ENCODE peak calls at places on chromosomes 3 and 15, in seven cellular contexts. G, Y, C, F, S, Z and E are unnamed samples. For H3K9me3, the result is how much of the 10 kb centered on the place peaks cover.

GRCh38 chr3:50536471-50537180 is 30.9 kb downstream of the C3orf18 start:
- DNase-seq in C (no peak), F (no peak), Y (no peak), G (no peak), S (no peak), Z (no peak), E (no peak)

GRCh38 chr3:123083446-123084124 is 16.8 kb downstream of the PDIA5 start:
- DNase-seq in G (no peak), C (no peak), Y (no peak), F (peak), Z (no peak), S (no peak), E (no peak)

GRCh38 chr15:93270937-93271472 is 182.0 kb upstream of the RGMA start:
- DNase-seq in Z (no peak), G (no peak), S (no peak), C (no peak), Y (no peak), F (no peak), E (no peak)

GRCh38 chr3:16399473-16399872 is 114.0 kb downstream of the RFTN1 start:
- DNase-seq in Y (no peak), C (peak), F (peak), S (no peak), Z (no peak), G (peak), E (no peak)

GRCh38 chr3:122793568-122794416 is at the start of gene HSPBAP1:
- DNase-seq in S (peak), G (peak), Z (peak), C (peak), Y (peak), F (peak), E (peak)

GRCh38 chr3:107271787-107272387 is 105.4 kb upstream of the CCDC54 start:
- DNase-seq in Z (no peak), S (no peak), G (no peak), F (peak), C (peak), Y (no peak), E (no peak)

GRCh38 chr15:99105516-99106341 is 849 bp downstream of the SYNM start:
- DNase-seq in C (peak), Z (peak), F (peak), G (peak), S (peak), Y (peak), E (peak)

GRCh38 chr15:72784233-72784876 is 797 bp upstream of the ADPGK start:
- DNase-seq in S (no peak), F (peak), G (no peak), C (peak), Z (peak), Y (peak), E (no peak)

GRCh38 chr3:159950156-159950898 is 38.3 kb upstream of the IL12A start:
- DNase-seq in S (no peak), Y (no peak), F (no peak), C (no peak), Z (no peak), G (no peak), E (no peak)

GRCh38 chr3:138114988-138115971 is at the start of gene DZIP1L:
- DNase-seq in F (peak), S (peak), Z (peak), C (peak), Y (peak), G (peak), E (peak)

GRCh38 chr3:113436794-113437193 is 4.5 kb downstream of the CFAP44 start:
- DNase-seq in F (peak), C (peak), S (no peak), G (no peak), Z (peak), Y (no peak), E (no peak)

GRCh38 chr15:84079885-84080777 is 155.4 kb upstream of the GOLGA6L4 start:
- DNase-seq in F (peak), Y (peak), C (peak), S (peak), G (peak), Z (peak), E (peak)

GRCh38 chr3:5197470-5198312 is 10.2 kb downstream of the EDEM1 start:
- DNase-seq in S (no peak), Y (no peak), F (peak), C (peak), G (no peak), Z (no peak), E (no peak)

GRCh38 chr3:169218314-169218983 is 445.1 kb downstream of the MECOM start:
- DNase-seq in F (peak), G (peak), S (peak), Y (no peak), Z (peak), C (peak), E (no peak)

GRCh38 chr3:11690863-11691833 is 47.4 kb upstream of the VGLL4 start:
- DNase-seq in Z (no peak), S (no peak), Y (no peak), F (peak), C (peak), G (no peak), E (no peak)

GRCh38 chr3:160112481-160112880 is 112.7 kb upstream of the C3orf80 start:
- DNase-seq in G (no peak), S (no peak), Z (no peak), F (no peak), C (no peak), Y (no peak), E (no peak)

GRCh38 chr3:147943265-147943945 is 534.2 kb downstream of the ZIC1 start:
- DNase-seq in S (no peak), Z (no peak), Y (no peak), G (no peak), F (peak), C (peak), E (no peak)

GRCh38 chr3:172082269-172082668 is 42.9 kb downstream of the FNDC3B start:
- DNase-seq in C (peak), Z (no peak), Y (no peak), G (no peak), F (peak), S (peak), E (no peak)

GRCh38 chr3:45095916-45096526 is 50.2 kb downstream of the CDCP1 start:
- DNase-seq in C (peak), S (peak), F (no peak), G (no peak), Z (peak), Y (no peak), E (no peak)

GRCh38 chr3:24829011-24829581 is 334.4 kb upstream of the THRB start:
- DNase-seq in S (no peak), Y (peak), F (no peak), Z (peak), C (peak), G (peak), E (peak)

GRCh38 chr3:171950373-171950772 is 89.0 kb upstream of the FNDC3B start:
- DNase-seq in Z (no peak), S (no peak), G (no peak), F (peak), C (peak), Y (no peak), E (no peak)

GRCh38 chr15:31499953-31500808 is 173.5 kb downstream of the KLF13 start:
- DNase-seq in S (no peak), G (peak), Y (no peak), Z (no peak), F (no peak), C (no peak), E (no peak)

GRCh38 chr3:116005404-116005803 is 382.1 kb downstream of the GAP43 start:
- DNase-seq in Y (no peak), C (peak), S (no peak), F (peak), G (no peak), Z (no peak), E (no peak)

GRCh38 chr15:52438047-52438446 is 90.6 kb downstream of the MYO5A start:
- DNase-seq in F (no peak), S (peak), Y (no peak), Z (peak), C (no peak), G (no peak), E (no peak)

DNA sequence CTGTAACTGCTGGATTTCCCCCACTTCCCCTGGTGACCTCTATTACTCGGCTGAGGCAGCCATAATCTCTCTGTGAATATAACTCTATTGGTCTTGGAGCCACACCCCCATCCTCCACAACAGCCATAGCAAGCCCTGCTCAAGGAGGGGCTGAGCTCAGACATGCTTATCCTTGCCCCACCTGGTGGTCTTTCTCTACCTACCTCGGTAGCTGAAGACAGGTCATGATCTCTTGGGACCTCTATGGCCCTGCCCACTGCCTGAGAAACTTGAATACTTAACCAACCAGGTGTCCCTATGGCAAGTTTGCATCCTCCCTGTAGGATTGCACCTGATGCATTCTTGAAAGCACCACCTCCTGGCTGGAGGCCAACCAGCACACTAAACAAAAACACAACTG is 281.4 kb upstream of the TMCO5A start:
- DNase-seq in F (no peak), C (no peak), Y (no peak), S (no peak), G (peak), Z (no peak), E (peak)
- H3K9me3 ChIP-seq in F (under half), C (under half), Y (under half), S (under half), G (under half), Z (under half), E (under half)

GRCh38 chr3:127274200-127274599 is 13.6 kb downstream of the PRR20G start:
- DNase-seq in Z (no peak), S (no peak), C (no peak), F (no peak), Y (no peak), G (no peak), E (no peak)

GRCh38 chr3:127276995-127277394 is 10.9 kb downstream of the PRR20G start:
- DNase-seq in G (no peak), Y (no peak), C (no peak), Z (no peak), F (no peak), S (no peak), E (no peak)

GRCh38 chr3:127275287-127275781 is 12.5 kb downstream of the PRR20G start:
- DNase-seq in Y (no peak), G (no peak), S (no peak), Z (no peak), F (peak), C (no peak), E (no peak)

GRCh38 chr3:127276396-127276795 is 11.4 kb downstream of the PRR20G start:
- DNase-seq in C (no peak), G (no peak), Z (no peak), F (no peak), S (no peak), Y (no peak), E (no peak)

DNA sequence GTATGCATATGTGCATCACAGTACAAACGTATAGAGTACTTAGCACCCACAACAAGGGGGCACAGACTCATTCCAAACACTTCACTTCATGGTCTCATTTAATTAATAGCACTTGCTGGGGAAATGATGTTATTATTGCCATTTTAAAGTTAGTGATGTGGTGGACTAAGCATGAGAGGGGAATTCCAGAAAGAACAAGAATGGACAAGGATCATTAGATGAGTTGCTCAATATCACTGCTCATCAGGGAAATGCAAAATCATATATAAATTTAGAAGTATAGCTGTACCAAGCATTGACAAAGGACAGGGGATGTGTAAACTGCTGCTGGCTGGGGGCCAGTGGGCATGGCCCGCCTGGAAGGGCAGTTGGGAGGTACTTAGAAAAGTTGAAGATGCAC is 14.7 kb downstream of the PRR20G start:
- DNase-seq in S (no peak), G (no peak), C (no peak), F (no peak), Z (no peak), Y (no peak), E (no peak)
- H3K9me3 ChIP-seq in S (under half), G (under half), C (under half), F (under half), Z (under half), Y (under half), E (under half)

DNA sequence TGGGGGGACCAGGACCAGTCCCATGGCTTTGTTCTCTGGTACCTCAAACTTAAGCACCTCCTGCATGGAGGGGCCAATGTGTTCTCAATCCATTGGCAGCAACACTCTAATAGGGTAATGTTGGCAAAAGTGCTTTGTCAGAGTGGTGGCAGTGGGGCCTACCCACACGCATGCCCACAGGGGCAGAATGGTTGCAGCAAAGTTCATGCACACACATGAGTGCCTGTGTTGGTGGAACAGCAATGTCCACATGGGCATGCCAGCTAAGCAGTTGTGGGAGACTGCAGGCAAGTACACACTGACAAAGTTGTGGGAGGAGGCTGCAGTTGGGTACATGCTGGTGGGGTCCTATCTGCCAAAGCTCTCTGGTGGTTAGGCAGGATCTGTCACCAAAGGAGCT is 645.2 kb downstream of the ZNF385D start:
- DNase-seq in C (no peak), S (no peak), F (no peak), Y (no peak), Z (no peak), G (no peak), E (no peak)
- H3K9me3 ChIP-seq in C (under half), S (under half), F (under half), Y (under half), Z (under half), G (under half), E (under half)

DNA sequence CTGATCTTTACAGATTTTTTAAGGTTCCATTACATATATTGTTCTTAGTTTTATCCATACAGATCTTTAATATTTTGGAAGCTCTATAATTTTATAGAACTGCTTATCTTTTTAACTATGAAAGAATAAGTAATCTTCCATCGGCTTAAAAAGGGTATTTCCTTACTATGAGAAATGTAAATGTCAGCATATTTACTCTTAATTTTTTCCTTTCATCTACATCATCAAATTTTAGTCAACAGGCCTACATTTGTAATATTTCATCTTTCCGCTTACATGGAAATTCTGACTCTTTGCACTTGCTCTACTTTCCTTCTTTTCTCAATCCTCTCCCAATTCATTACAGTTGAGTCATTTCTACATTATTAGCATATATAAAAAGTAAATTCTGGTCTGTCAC is 111.3 kb upstream of the GOLGA6L6 start:
- DNase-seq in Z (no peak), C (no peak), F (no peak), S (no peak), G (no peak), Y (no peak), E (no peak)
- H3K9me3 ChIP-seq in Z (under half), C (under half), F (under half), S (under half), G (half or more), Y (under half), E (under half)

GRCh38 chr3:136909187-136909586 is 47.2 kb downstream of the NCK1 start:
- DNase-seq in S (no peak), F (no peak), Y (no peak), G (no peak), C (no peak), Z (no peak), E (no peak)
- H3K9me3 ChIP-seq in S (under half), F (under half), Y (under half), G (under half), C (under half), Z (under half), E (under half)

DNA sequence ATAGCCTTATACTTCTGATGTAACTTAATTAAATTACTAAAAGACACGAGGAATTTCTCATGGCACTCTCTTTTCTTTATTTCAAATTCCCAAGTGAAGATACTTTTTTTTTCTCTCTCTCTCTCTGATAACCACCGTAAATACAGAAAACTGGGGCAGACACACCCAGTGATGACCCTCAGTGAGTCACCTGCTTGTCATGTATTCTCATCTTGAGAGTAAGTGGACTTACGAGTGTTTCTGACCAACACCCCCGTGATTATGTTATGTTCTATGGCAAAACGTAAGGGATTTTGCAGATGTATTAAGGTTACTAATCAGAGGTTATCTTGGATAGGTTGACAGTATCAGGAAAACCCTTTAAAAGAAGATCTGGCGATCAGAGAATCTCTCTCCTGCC is 348.8 kb upstream of the ZNF717 start:
- DNase-seq in F (peak), G (no peak), C (peak), Z (no peak), Y (no peak), S (no peak), E (no peak)
- H3K9me3 ChIP-seq in F (under half), G (under half), C (under half), Z (under half), Y (under half), S (under half), E (under half)